ENCODE peak calls at places on chromosomes 2 and 18, in four cellular contexts. K is memory B cell, X is NCI-H1105, O is MCF 10A. Y is an unnamed sample.

GRCh38 chr2:2456721-2457120 is 125.6 kb upstream of the MYT1L start:
- DNase-seq in O (no peak), X (no peak), K (no peak), Y (no peak)

GRCh38 chr2:241036397-241036963 is 38.1 kb downstream of the SNED1 start:
- DNase-seq in O (peak), K (peak), X (peak), Y (peak)

GRCh38 chr2:109422758-109423500 is 190.8 kb downstream of the SEPTIN10 start:
- DNase-seq in O (no peak), K (no peak), X (no peak), Y (no peak)

GRCh38 chr18:12032786-12033642 is 51.7 kb downstream of the IMPA2 start:
- DNase-seq in X (no peak), K (no peak), O (peak), Y (no peak)

GRCh38 chr2:231469568-231469920 is 5.3 kb upstream of the NCL start:
- DNase-seq in O (no peak), K (no peak), X (no peak), Y (no peak)

GRCh38 chr2:170716851-170717598 is 1.9 kb downstream of the SP5 start:
- DNase-seq in X (no peak), K (no peak), O (no peak), Y (no peak)

GRCh38 chr2:105497094-105497493 is 98.2 kb upstream of the FHL2 start:
- DNase-seq in K (no peak), O (no peak), X (no peak), Y (no peak)

GRCh38 chr2:43225093-43225787 is 1.2 kb downstream of the ZFP36L2 start:
- DNase-seq in O (peak), X (no peak), K (peak), Y (no peak)

GRCh38 chr2:117856415-117857210 is 42.1 kb downstream of the DDX18 start:
- DNase-seq in O (peak), K (no peak), X (no peak), Y (no peak)

GRCh38 chr2:191206613-191207471 is 38.4 kb upstream of the MYO1B start:
- DNase-seq in X (no peak), O (no peak), K (no peak), Y (no peak)

GRCh38 chr2:55500025-55500424 is 19.5 kb upstream of the CFAP36 start:
- DNase-seq in O (peak), X (no peak), K (no peak), Y (no peak)

GRCh38 chr2:101253013-101253712 is 477 bp downstream of the CNOT11 start:
- DNase-seq in X (peak), O (peak), K (no peak), Y (peak)

GRCh38 chr2:73971722-73972121 is 13.0 kb upstream of the TET3 start:
- DNase-seq in X (no peak), K (no peak), O (no peak), Y (no peak)

GRCh38 chr2:97751752-97752151 is 38.4 kb downstream of the ZAP70 start:
- DNase-seq in K (no peak), O (peak), X (peak), Y (no peak)

GRCh38 chr2:85181093-85181685 is 48.0 kb downstream of the TCF7L1 start:
- DNase-seq in K (no peak), X (peak), O (no peak), Y (no peak)

GRCh38 chr18:30763913-30764350 is 278.6 kb downstream of the DSC3 start:
- DNase-seq in K (no peak), O (no peak), X (no peak), Y (no peak)

GRCh38 chr2:26555246-26556133 is 77.6 kb upstream of the OTOF start:
- DNase-seq in X (no peak), O (peak), K (no peak), Y (no peak)

Y was measured in GM19239.